ENCODE peak calls at places on chromosomes 5 and 9, in eight cellular contexts. One of them, this sample, is unnamed.

GRCh38 chr9:120734607-120735006 is 20.3 kb upstream of the MEGF9 start:
- DNase-seq in PC-9: no peak
- DNase-seq in Panc1: no peak
- DNase-seq in OCI-LY7: no peak
- DNase-seq in fibroblast of mammary gland: no peak
- DNase-seq in hepatocyte: no peak
- DNase-seq in tibial nerve: no peak
- DNase-seq in astrocyte of the spinal cord: no peak
- DNase-seq in this sample: no peak

GRCh38 chr5:129917224-129917623 is 13.0 kb downstream of the CHSY3 start:
- DNase-seq in tibial nerve: no peak
- DNase-seq in Panc1: no peak
- DNase-seq in astrocyte of the spinal cord: no peak
- DNase-seq in PC-9: no peak
- DNase-seq in hepatocyte: no peak
- DNase-seq in fibroblast of mammary gland: peak
- DNase-seq in OCI-LY7: no peak
- DNase-seq in this sample: peak

GRCh38 chr9:35027361-35027760 is 37.8 kb downstream of the DNAJB5 start:
- DNase-seq in PC-9: no peak
- DNase-seq in OCI-LY7: no peak
- DNase-seq in hepatocyte: no peak
- DNase-seq in fibroblast of mammary gland: no peak
- DNase-seq in astrocyte of the spinal cord: no peak
- DNase-seq in tibial nerve: no peak
- DNase-seq in Panc1: no peak
- DNase-seq in this sample: no peak

GRCh38 chr9:115810166-115810565 is 343.4 kb upstream of the PAPPA start:
- DNase-seq in hepatocyte: no peak
- DNase-seq in PC-9: no peak
- DNase-seq in Panc1: no peak
- DNase-seq in fibroblast of mammary gland: no peak
- DNase-seq in astrocyte of the spinal cord: no peak
- DNase-seq in tibial nerve: no peak
- DNase-seq in OCI-LY7: no peak
- DNase-seq in this sample: peak

GRCh38 chr5:2338686-2339085 is 412.8 kb downstream of the IRX2 start:
- DNase-seq in astrocyte of the spinal cord: no peak
- DNase-seq in hepatocyte: no peak
- DNase-seq in PC-9: no peak
- DNase-seq in Panc1: no peak
- DNase-seq in tibial nerve: no peak
- DNase-seq in fibroblast of mammary gland: no peak
- DNase-seq in OCI-LY7: no peak
- DNase-seq in this sample: no peak

GRCh38 chr9:115118471-115119156 is 657 bp upstream of the TNC start:
- DNase-seq in fibroblast of mammary gland: peak
- DNase-seq in OCI-LY7: no peak
- DNase-seq in hepatocyte: peak
- DNase-seq in PC-9: peak
- DNase-seq in tibial nerve: peak
- DNase-seq in Panc1: no peak
- DNase-seq in astrocyte of the spinal cord: peak
- DNase-seq in this sample: peak

GRCh38 chr5:83548556-83548955 is 77.0 kb downstream of the VCAN start:
- DNase-seq in tibial nerve: no peak
- DNase-seq in astrocyte of the spinal cord: peak
- DNase-seq in Panc1: no peak
- DNase-seq in fibroblast of mammary gland: peak
- DNase-seq in PC-9: no peak
- DNase-seq in OCI-LY7: no peak
- DNase-seq in hepatocyte: no peak
- DNase-seq in this sample: no peak

GRCh38 chr9:94860678-94861588 is 134.4 kb downstream of the AOPEP start:
- DNase-seq in tibial nerve: no peak
- DNase-seq in OCI-LY7: peak
- DNase-seq in astrocyte of the spinal cord: peak
- DNase-seq in PC-9: no peak
- DNase-seq in fibroblast of mammary gland: peak
- DNase-seq in hepatocyte: no peak
- DNase-seq in Panc1: no peak
- DNase-seq in this sample: no peak

GRCh38 chr9:135608294-135608998 is 30.9 kb downstream of the GLT6D1 start:
- DNase-seq in PC-9: no peak
- DNase-seq in hepatocyte: peak
- DNase-seq in Panc1: no peak
- DNase-seq in astrocyte of the spinal cord: no peak
- DNase-seq in OCI-LY7: no peak
- DNase-seq in fibroblast of mammary gland: no peak
- DNase-seq in tibial nerve: no peak
- DNase-seq in this sample: no peak

GRCh38 chr5:72845889-72846288 is 29.4 kb downstream of the TNPO1 start:
- DNase-seq in OCI-LY7: no peak
- DNase-seq in fibroblast of mammary gland: peak
- DNase-seq in tibial nerve: no peak
- DNase-seq in hepatocyte: no peak
- DNase-seq in PC-9: no peak
- DNase-seq in astrocyte of the spinal cord: no peak
- DNase-seq in Panc1: no peak
- DNase-seq in this sample: no peak

GRCh38 chr9:19231126-19232035 is 888 bp downstream of the DENND4C start:
- DNase-seq in astrocyte of the spinal cord: peak
- DNase-seq in Panc1: no peak
- DNase-seq in tibial nerve: no peak
- DNase-seq in hepatocyte: peak
- DNase-seq in fibroblast of mammary gland: no peak
- DNase-seq in PC-9: no peak
- DNase-seq in OCI-LY7: peak
- DNase-seq in this sample: peak

GRCh38 chr5:35777358-35778087 is 79.2 kb upstream of the IL7R start:
- DNase-seq in OCI-LY7: peak
- DNase-seq in hepatocyte: peak
- DNase-seq in fibroblast of mammary gland: peak
- DNase-seq in tibial nerve: peak
- DNase-seq in PC-9: peak
- DNase-seq in astrocyte of the spinal cord: peak
- DNase-seq in Panc1: peak
- DNase-seq in this sample: peak

GRCh38 chr5:52725781-52726180 is 61.9 kb upstream of the ITGA1 start:
- DNase-seq in OCI-LY7: no peak
- DNase-seq in tibial nerve: peak
- DNase-seq in Panc1: no peak
- DNase-seq in PC-9: no peak
- DNase-seq in fibroblast of mammary gland: no peak
- DNase-seq in hepatocyte: no peak
- DNase-seq in astrocyte of the spinal cord: no peak
- DNase-seq in this sample: no peak

GRCh38 chr5:151738125-151738848 is 20.1 kb downstream of the ATOX1 start:
- DNase-seq in fibroblast of mammary gland: peak
- DNase-seq in tibial nerve: no peak
- DNase-seq in OCI-LY7: no peak
- DNase-seq in PC-9: no peak
- DNase-seq in astrocyte of the spinal cord: no peak
- DNase-seq in Panc1: no peak
- DNase-seq in hepatocyte: no peak
- DNase-seq in this sample: no peak

GRCh38 chr5:2196989-2197531 is 314.3 kb upstream of the IRX4 start:
- DNase-seq in tibial nerve: no peak
- DNase-seq in PC-9: no peak
- DNase-seq in astrocyte of the spinal cord: no peak
- DNase-seq in Panc1: no peak
- DNase-seq in hepatocyte: no peak
- DNase-seq in OCI-LY7: no peak
- DNase-seq in fibroblast of mammary gland: no peak
- DNase-seq in this sample: no peak

GRCh38 chr5:156020650-156021049 is 306.3 kb upstream of the SGCD start:
- DNase-seq in fibroblast of mammary gland: no peak
- DNase-seq in hepatocyte: no peak
- DNase-seq in tibial nerve: no peak
- DNase-seq in PC-9: no peak
- DNase-seq in astrocyte of the spinal cord: no peak
- DNase-seq in OCI-LY7: no peak
- DNase-seq in Panc1: no peak
- DNase-seq in this sample: no peak

GRCh38 chr5:133819977-133820471 is 148.4 kb downstream of the C5orf15 start:
- DNase-seq in fibroblast of mammary gland: no peak
- DNase-seq in hepatocyte: no peak
- DNase-seq in PC-9: no peak
- DNase-seq in astrocyte of the spinal cord: peak
- DNase-seq in Panc1: no peak
- DNase-seq in OCI-LY7: no peak
- DNase-seq in tibial nerve: no peak
- DNase-seq in this sample: no peak

GRCh38 chr5:16392718-16393117 is 72.9 kb downstream of the ZNF622 start:
- DNase-seq in astrocyte of the spinal cord: no peak
- DNase-seq in Panc1: no peak
- DNase-seq in hepatocyte: no peak
- DNase-seq in tibial nerve: no peak
- DNase-seq in OCI-LY7: no peak
- DNase-seq in fibroblast of mammary gland: peak
- DNase-seq in PC-9: no peak
- DNase-seq in this sample: no peak

GRCh38 chr5:14809369-14810144 is 62.0 kb downstream of the ANKH start:
- DNase-seq in astrocyte of the spinal cord: peak
- DNase-seq in tibial nerve: peak
- DNase-seq in fibroblast of mammary gland: peak
- DNase-seq in hepatocyte: no peak
- DNase-seq in Panc1: peak
- DNase-seq in PC-9: peak
- DNase-seq in OCI-LY7: peak
- DNase-seq in this sample: peak

GRCh38 chr9:129108083-129108804 is 2.3 kb downstream of the CRAT start:
- DNase-seq in fibroblast of mammary gland: no peak
- DNase-seq in Panc1: no peak
- DNase-seq in PC-9: no peak
- DNase-seq in hepatocyte: no peak
- DNase-seq in OCI-LY7: no peak
- DNase-seq in tibial nerve: no peak
- DNase-seq in astrocyte of the spinal cord: no peak
- DNase-seq in this sample: no peak
- H3K4me3 ChIP-seq in fibroblast of mammary gland: no peak
- H3K4me3 ChIP-seq in Panc1: no peak
- H3K4me3 ChIP-seq in PC-9: no peak
- H3K4me3 ChIP-seq in hepatocyte: no peak
- H3K4me3 ChIP-seq in OCI-LY7: no peak
- H3K4me3 ChIP-seq in tibial nerve: no peak
- H3K4me3 ChIP-seq in astrocyte of the spinal cord: no peak
- H3K4me3 ChIP-seq in this sample: no peak

GRCh38 chr5:137075163-137075970 is 423.8 kb downstream of the SPOCK1 start:
- DNase-seq in tibial nerve: no peak
- DNase-seq in astrocyte of the spinal cord: no peak
- DNase-seq in hepatocyte: peak
- DNase-seq in PC-9: peak
- DNase-seq in Panc1: peak
- DNase-seq in OCI-LY7: peak
- DNase-seq in fibroblast of mammary gland: peak
- DNase-seq in this sample: peak
- TF ChIP-seq CTCF in tibial nerve: peak
- TF ChIP-seq CTCF in astrocyte of the spinal cord: peak
- TF ChIP-seq CTCF in hepatocyte: peak
- TF ChIP-seq CTCF in PC-9: peak
- TF ChIP-seq CTCF in Panc1: peak
- TF ChIP-seq CTCF in OCI-LY7: peak
- TF ChIP-seq CTCF in fibroblast of mammary gland: peak
- TF ChIP-seq CTCF in this sample: peak

GRCh38 chr5:88888291-88888690 is 5.3 kb upstream of the MEF2C start:
- DNase-seq in astrocyte of the spinal cord: no peak
- DNase-seq in OCI-LY7: no peak
- DNase-seq in hepatocyte: no peak
- DNase-seq in Panc1: no peak
- DNase-seq in tibial nerve: no peak
- DNase-seq in fibroblast of mammary gland: no peak
- DNase-seq in PC-9: no peak
- DNase-seq in this sample: no peak

GRCh38 chr5:88890070-88890781 is 7.2 kb upstream of the MEF2C start:
- DNase-seq in astrocyte of the spinal cord: no peak
- DNase-seq in fibroblast of mammary gland: no peak
- DNase-seq in tibial nerve: no peak
- DNase-seq in hepatocyte: no peak
- DNase-seq in OCI-LY7: no peak
- DNase-seq in PC-9: no peak
- DNase-seq in Panc1: no peak
- DNase-seq in this sample: no peak

GRCh38 chr5:88889165-88890069 is 6.4 kb upstream of the MEF2C start:
- DNase-seq in astrocyte of the spinal cord: peak
- DNase-seq in Panc1: no peak
- DNase-seq in fibroblast of mammary gland: peak
- DNase-seq in OCI-LY7: no peak
- DNase-seq in hepatocyte: peak
- DNase-seq in PC-9: no peak
- DNase-seq in tibial nerve: peak
- DNase-seq in this sample: no peak

GRCh38 chr5:88886756-88887741 is 4.1 kb upstream of the MEF2C start:
- DNase-seq in tibial nerve: no peak
- DNase-seq in Panc1: no peak
- DNase-seq in PC-9: no peak
- DNase-seq in fibroblast of mammary gland: no peak
- DNase-seq in OCI-LY7: no peak
- DNase-seq in astrocyte of the spinal cord: no peak
- DNase-seq in hepatocyte: no peak
- DNase-seq in this sample: no peak

DNA sequence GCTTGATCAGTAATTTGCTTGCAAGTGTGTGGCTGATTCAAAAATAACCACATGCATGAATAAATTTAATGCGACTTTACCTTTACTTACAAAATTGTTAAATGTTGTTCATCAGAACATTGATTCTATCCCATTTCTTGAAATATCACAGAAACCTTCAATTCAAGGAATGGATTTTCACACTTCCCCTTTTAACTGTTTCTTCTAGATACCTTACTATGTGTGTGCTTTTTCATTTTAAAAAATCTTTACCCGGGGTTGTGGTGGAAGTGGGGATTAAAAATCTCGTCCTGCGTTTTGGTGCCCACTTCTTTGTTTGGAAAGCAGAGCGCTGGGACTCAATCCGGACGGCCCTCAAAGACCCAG is 5.8 kb upstream of the MEF2C start:
- DNase-seq in Panc1: no peak
- DNase-seq in tibial nerve: no peak
- DNase-seq in OCI-LY7: no peak
- DNase-seq in astrocyte of the spinal cord: no peak
- DNase-seq in hepatocyte: no peak
- DNase-seq in fibroblast of mammary gland: no peak
- DNase-seq in PC-9: no peak
- DNase-seq in this sample: no peak
- H3K4me3 ChIP-seq in Panc1: peak
- H3K4me3 ChIP-seq in tibial nerve: peak
- H3K4me3 ChIP-seq in OCI-LY7: peak
- H3K4me3 ChIP-seq in astrocyte of the spinal cord: peak
- H3K4me3 ChIP-seq in hepatocyte: peak
- H3K4me3 ChIP-seq in fibroblast of mammary gland: peak
- H3K4me3 ChIP-seq in PC-9: no peak
- H3K4me3 ChIP-seq in this sample: no peak

DNA sequence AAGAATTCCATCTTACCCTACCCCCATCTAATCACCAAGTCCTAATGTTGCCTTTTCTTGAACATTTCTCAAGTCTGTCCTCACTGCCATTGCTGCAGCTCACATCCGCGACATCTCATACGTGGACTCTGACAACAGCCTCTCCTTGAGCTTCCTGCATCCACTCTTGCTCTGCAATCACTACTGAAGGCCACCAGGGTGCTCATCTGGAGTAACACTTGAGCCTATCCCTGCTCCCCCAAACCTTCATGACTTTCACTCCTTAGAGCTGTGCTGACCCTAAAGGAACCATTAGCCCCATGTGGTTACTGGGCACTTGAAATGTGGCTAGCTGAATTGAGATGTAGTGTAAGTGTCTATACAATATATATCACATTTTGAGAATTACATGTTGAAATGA is 46.4 kb upstream of the CTXN3 start:
- DNase-seq in hepatocyte: no peak
- DNase-seq in OCI-LY7: no peak
- DNase-seq in astrocyte of the spinal cord: no peak
- DNase-seq in fibroblast of mammary gland: no peak
- DNase-seq in tibial nerve: no peak
- DNase-seq in PC-9: no peak
- DNase-seq in Panc1: no peak
- DNase-seq in this sample: no peak
- TF ChIP-seq CTCF in hepatocyte: no peak
- TF ChIP-seq CTCF in OCI-LY7: no peak
- TF ChIP-seq CTCF in astrocyte of the spinal cord: no peak
- TF ChIP-seq CTCF in fibroblast of mammary gland: no peak
- TF ChIP-seq CTCF in tibial nerve: no peak
- TF ChIP-seq CTCF in PC-9: no peak
- TF ChIP-seq CTCF in Panc1: no peak
- TF ChIP-seq CTCF in this sample: no peak

This sample was measured in mammary epithelial cell.